ENCODE peak calls at places on chromosomes 11 and 22, in ten cellular contexts. T is RWPE2, S is heart right ventricle, E is GM23338, Y is MCF 10A, I is thoracic aorta, M is AG04449, D is dorsolateral prefrontal cortex, F is psoas muscle, V is fibroblast of pulmonary artery. H is an unnamed sample.

GRCh38 chr22:40826984-40827741 is 8.0 kb upstream of the SLC25A17 start:
- DNase-seq in M (no peak), S (no peak), E (peak; percentile 71), V (no peak), D (no peak), I (no peak), F (no peak), Y (peak; percentile 20), T (no peak), H (no peak)

GRCh38 chr11:126088999-126089398 is 26.3 kb upstream of the CDON start:
- DNase-seq in V (no peak), I (no peak), T (no peak), F (no peak), M (no peak), Y (no peak), D (no peak), E (no peak), S (no peak), H (no peak)

GRCh38 chr22:38873469-38874411 is 1.7 kb upstream of the CBX6 start:
- DNase-seq in I (no peak), T (no peak), F (no peak), V (no peak), M (no peak), E (no peak), S (no peak), D (no peak), Y (peak; percentile 58), H (no peak)

GRCh38 chr11:80727315-80727714 is 1286.5 kb upstream of the TENM4 start:
- DNase-seq in I (no peak), D (peak; percentile 10), Y (peak; percentile 52), F (no peak), S (no peak), T (no peak), E (peak; percentile 81), V (peak; percentile 29), M (no peak), H (no peak)

GRCh38 chr22:36902143-36902911 is 11.1 kb upstream of the CSF2RB start:
- DNase-seq in D (no peak), I (no peak), F (no peak), M (no peak), Y (no peak), E (no peak), T (no peak), S (no peak), V (no peak), H (no peak)

GRCh38 chr22:46678785-46679700 is 58.9 kb downstream of the GRAMD4 start:
- DNase-seq in F (no peak), Y (no peak), V (no peak), T (no peak), I (no peak), E (no peak), M (no peak), D (no peak), S (no peak), H (no peak)

GRCh38 chr11:37450613-37451012 is 852.6 kb upstream of the RAG2 start:
- DNase-seq in T (no peak), I (no peak), V (peak; percentile 13), Y (peak; percentile 8), E (no peak), S (no peak), F (no peak), M (no peak), D (no peak), H (no peak)

GRCh38 chr11:33942954-33943353 is 51.1 kb upstream of the LMO2 start:
- DNase-seq in E (no peak), I (peak; percentile 41), T (no peak), S (peak; percentile 58), D (no peak), V (peak; percentile 78), F (peak; percentile 57), Y (peak; percentile 52), M (no peak), H (no peak)

GRCh38 chr11:117643606-117644300 is 153.3 kb downstream of the DSCAML1 start:
- DNase-seq in I (no peak), T (no peak), F (no peak), V (no peak), E (no peak), Y (no peak), M (no peak), S (no peak), D (no peak), H (no peak)

GRCh38 chr11:119759324-119759723 is 30.3 kb upstream of the NECTIN1 start:
- DNase-seq in F (peak; percentile 8), M (no peak), T (peak; percentile 54), D (no peak), V (no peak), I (no peak), E (no peak), Y (peak; percentile 52), S (no peak), H (no peak)

GRCh38 chr22:45620707-45621106 is 50.9 kb upstream of the ATXN10 start:
- DNase-seq in E (no peak), M (no peak), S (no peak), F (no peak), D (no peak), Y (no peak), T (peak; percentile 0), V (no peak), I (no peak), H (no peak)
- TF ChIP-seq CTCF in E (no peak), M (no peak), S (no peak), F (no peak), D (no peak), Y (no peak), T (no peak), V (no peak), I (no peak), H (no peak)

GRCh38 chr11:79052539-79052938 is 388.3 kb downstream of the TENM4 start:
- DNase-seq in I (no peak), S (no peak), E (peak; percentile 61), D (no peak), M (no peak), T (no peak), Y (no peak), V (no peak), F (no peak), H (no peak)
- TF ChIP-seq CTCF in I (no peak), S (peak; percentile 18), E (peak; percentile 43), D (peak; percentile 50), M (peak; percentile 38), T (peak; percentile 10), Y (no peak), V (peak; percentile 18), F (no peak), H (peak; percentile 35)

GRCh38 chr11:102109896-102110760 is at the start of gene YAP1:
- DNase-seq in I (peak; percentile 31), E (peak; percentile 95), S (peak; percentile 91), M (no peak), Y (peak; percentile 92), D (peak; percentile 52), V (peak; percentile 94), T (peak; percentile 84), F (peak; percentile 95), H (peak; percentile 72)

GRCh38 chr11:102110761-102111010 is 439 bp downstream of the YAP1 start:
- DNase-seq in S (no peak), M (no peak), T (no peak), D (no peak), Y (no peak), I (no peak), E (no peak), V (no peak), F (no peak), H (no peak)

GRCh38 chr11:102111787-102112653 is 1.8 kb downstream of the YAP1 start:
- DNase-seq in I (peak; percentile 9), F (peak; percentile 50), V (peak; percentile 88), D (no peak), S (no peak), M (peak; percentile 44), Y (peak; percentile 95), T (peak; percentile 70), E (no peak), H (no peak)

GRCh38 chr11:102112654-102112926 is 2.3 kb downstream of the YAP1 start:
- DNase-seq in D (no peak), E (no peak), T (no peak), I (no peak), V (no peak), M (no peak), S (no peak), Y (peak; percentile 41), F (no peak), H (no peak)

DNA sequence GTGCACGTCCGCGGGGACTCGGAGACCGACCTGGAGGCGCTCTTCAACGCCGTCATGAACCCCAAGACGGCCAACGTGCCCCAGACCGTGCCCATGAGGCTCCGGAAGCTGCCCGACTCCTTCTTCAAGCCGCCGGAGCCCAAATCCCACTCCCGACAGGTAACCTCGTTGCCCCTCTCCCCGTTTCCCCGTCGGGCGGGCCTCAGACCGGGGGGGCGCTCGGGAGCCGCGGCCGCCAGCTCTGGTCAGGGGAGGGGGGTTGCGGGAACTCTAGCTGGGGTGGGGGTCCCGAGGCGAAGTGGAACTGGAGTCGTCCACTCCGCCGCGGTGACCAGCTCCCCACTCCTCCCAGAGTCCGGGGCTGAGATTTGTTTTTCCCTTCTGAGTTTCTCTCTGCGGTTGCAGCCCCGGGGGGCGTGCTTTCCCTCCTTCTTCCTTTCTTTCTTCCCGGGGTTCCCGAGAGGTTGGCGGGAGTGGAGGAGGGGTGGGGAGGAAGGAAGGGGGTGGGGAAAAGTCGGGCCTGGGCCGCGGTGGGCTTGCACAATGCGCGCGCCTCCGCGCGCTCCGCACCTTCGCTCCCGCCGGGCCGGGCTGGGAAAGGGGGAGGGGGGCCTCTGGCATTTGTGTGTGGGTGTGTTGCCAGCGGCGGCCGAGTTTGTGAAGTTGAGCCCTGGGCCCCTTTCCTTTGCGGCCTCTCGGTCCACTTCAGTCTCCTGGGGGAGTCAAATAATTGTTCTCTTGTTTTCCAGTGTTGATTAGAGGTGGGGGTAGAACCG is 952 bp downstream of the YAP1 start:
- DNase-seq in M (no peak), Y (peak; percentile 90), S (peak; percentile 76), I (peak; percentile 30), E (peak; percentile 94), T (peak; percentile 84), F (peak; percentile 89), V (peak; percentile 92), D (no peak), H (peak; percentile 85)
- TF ChIP-seq CTCF in M (peak; percentile 45), Y (no peak), S (no peak), I (no peak), E (peak; percentile 10), T (peak; percentile 44), F (no peak), V (peak; percentile 3), D (no peak), H (peak; percentile 24)

GRCh38 chr11:35390737-35391682 is 28.3 kb downstream of the SLC1A2 start:
- DNase-seq in D (no peak), Y (peak; percentile 85), T (no peak), I (no peak), F (no peak), M (no peak), S (no peak), V (peak; percentile 77), E (no peak), H (no peak)

GRCh38 chr11:35389897-35390462 is 29.4 kb downstream of the SLC1A2 start:
- DNase-seq in F (no peak), S (no peak), M (no peak), T (no peak), V (no peak), D (no peak), Y (no peak), E (no peak), I (no peak), H (no peak)

GRCh38 chr11:35394941-35395340 is 24.4 kb downstream of the SLC1A2 start:
- DNase-seq in F (no peak), S (no peak), Y (no peak), T (no peak), E (no peak), V (no peak), D (no peak), M (no peak), I (no peak), H (no peak)

GRCh38 chr11:35393093-35393492 is 26.3 kb downstream of the SLC1A2 start:
- DNase-seq in V (no peak), Y (no peak), M (no peak), E (no peak), D (no peak), T (no peak), I (no peak), F (no peak), S (no peak), H (no peak)

GRCh38 chr11:35391922-35392813 is 27.2 kb downstream of the SLC1A2 start:
- DNase-seq in T (no peak), E (peak; percentile 90), M (peak; percentile 31), S (peak; percentile 84), V (peak; percentile 82), D (peak; percentile 63), I (peak; percentile 21), Y (peak; percentile 76), F (peak; percentile 88), H (peak; percentile 87)
- TF ChIP-seq CTCF in T (peak; percentile 92), E (peak; percentile 92), M (peak; percentile 85), S (peak; percentile 84), V (peak; percentile 85), D (peak; percentile 89), I (peak; percentile 93), Y (peak; percentile 96), F (peak; percentile 89), H (peak; percentile 96)